ENCODE peak calls at places on chromosome 18, in eight cellular contexts. S is T-cell; G is A549; A is NCI-H774; C is fibroblast of lung; J is caudate nucleus; X is neural progenitor cell; Y is activated CD4-positive, CD25-positive, alpha-beta regulatory T cell. K is an unnamed sample.

GRCh38 chr18:79922971-79923411 is 28.5 kb downstream of the SLC66A2 start:
- DNase-seq in Y (no peak), X (no peak), C (no peak), S (no peak), G (no peak), A (no peak), J (no peak), K (no peak)

GRCh38 chr18:51953521-51953920 is 386.5 kb upstream of the DCC start:
- DNase-seq in S (no peak), J (no peak), X (no peak), Y (no peak), G (no peak), C (no peak), A (no peak), K (no peak)

GRCh38 chr18:3224223-3224622 is 4.5 kb upstream of the MYOM1 start:
- DNase-seq in Y (no peak), J (no peak), S (no peak), G (no peak), A (no peak), X (no peak), C (no peak), K (no peak)

GRCh38 chr18:59233017-59233410 is 13.1 kb downstream of the GRP start:
- DNase-seq in A (no peak), J (no peak), X (no peak), C (no peak), Y (no peak), S (no peak), G (no peak), K (no peak)

GRCh38 chr18:37218022-37218590 is 347.5 kb downstream of the CELF4 start:
- DNase-seq in C (no peak), A (no peak), S (no peak), X (peak; percentile 67), Y (no peak), J (no peak), G (no peak), K (no peak)

GRCh38 chr18:31454066-31454708 is 6.6 kb downstream of the DSG3 start:
- DNase-seq in S (no peak), X (no peak), G (peak; percentile 71), A (no peak), C (peak; percentile 44), J (no peak), Y (no peak), K (peak; percentile 47)

GRCh38 chr18:45702871-45703270 is 21.1 kb upstream of the SLC14A1 start:
- DNase-seq in S (no peak), X (no peak), J (no peak), G (no peak), A (no peak), Y (no peak), C (no peak), K (no peak)

GRCh38 chr18:55085557-55086285 is 126.5 kb upstream of the CCDC68 start:
- DNase-seq in A (no peak), Y (no peak), G (no peak), C (no peak), J (no peak), X (no peak), S (no peak), K (no peak)

K was measured in skeletal muscle cell.